ENCODE peak calls at places on chromosomes 7 and 10, in six cellular contexts. One of them, this sample, is unnamed.
A peak's percentile ranks its signal among the peaks of the same experiment; 100 is the strongest.

GRCh38 chr7:56046728-56047445 is 4.4 kb downstream of the PSPH start:
- DNase-seq in fibroblast of mammary gland: peak; percentile 73
- DNase-seq in fibroblast of pulmonary artery: peak; percentile 95
- DNase-seq in A549: peak; percentile 74
- DNase-seq in HFFc6: peak; percentile 91
- DNase-seq in gastrocnemius medialis: no peak
- DNase-seq in this sample: no peak

GRCh38 chr10:44990965-44991364 is 9.8 kb upstream of the ZNF22 start:
- DNase-seq in gastrocnemius medialis: no peak
- DNase-seq in HFFc6: no peak
- DNase-seq in fibroblast of pulmonary artery: no peak
- DNase-seq in fibroblast of mammary gland: no peak
- DNase-seq in A549: no peak
- DNase-seq in this sample: peak; percentile 35

GRCh38 chr7:151827620-151828019 is 49.3 kb downstream of the PRKAG2 start:
- DNase-seq in gastrocnemius medialis: no peak
- DNase-seq in A549: no peak
- DNase-seq in fibroblast of mammary gland: no peak
- DNase-seq in HFFc6: no peak
- DNase-seq in fibroblast of pulmonary artery: no peak
- DNase-seq in this sample: no peak

GRCh38 chr7:155583636-155584035 is 37.3 kb upstream of the CNPY1 start:
- DNase-seq in fibroblast of mammary gland: no peak
- DNase-seq in gastrocnemius medialis: no peak
- DNase-seq in fibroblast of pulmonary artery: no peak
- DNase-seq in A549: no peak
- DNase-seq in HFFc6: no peak
- DNase-seq in this sample: no peak

GRCh38 chr7:157002819-157003421 is 7.5 kb downstream of the MNX1 start:
- DNase-seq in fibroblast of mammary gland: no peak
- DNase-seq in fibroblast of pulmonary artery: no peak
- DNase-seq in gastrocnemius medialis: no peak
- DNase-seq in HFFc6: no peak
- DNase-seq in A549: no peak
- DNase-seq in this sample: no peak

GRCh38 chr10:4947635-4948596 is 15.3 kb upstream of the AKR1C1 start:
- DNase-seq in fibroblast of pulmonary artery: peak; percentile 94
- DNase-seq in HFFc6: peak; percentile 90
- DNase-seq in A549: peak; percentile 92
- DNase-seq in gastrocnemius medialis: peak; percentile 44
- DNase-seq in fibroblast of mammary gland: peak; percentile 99
- DNase-seq in this sample: no peak

GRCh38 chr7:94247970-94248369 is 146.7 kb upstream of the COL1A2 start:
- DNase-seq in A549: no peak
- DNase-seq in gastrocnemius medialis: no peak
- DNase-seq in fibroblast of mammary gland: no peak
- DNase-seq in fibroblast of pulmonary artery: no peak
- DNase-seq in HFFc6: no peak
- DNase-seq in this sample: no peak

GRCh38 chr7:378041-378420 is 88.1 kb downstream of the FOXL3 start:
- DNase-seq in fibroblast of mammary gland: no peak
- DNase-seq in HFFc6: no peak
- DNase-seq in gastrocnemius medialis: no peak
- DNase-seq in A549: no peak
- DNase-seq in fibroblast of pulmonary artery: no peak
- DNase-seq in this sample: no peak

GRCh38 chr10:49407552-49408137 is 11.8 kb upstream of the DRGX start:
- DNase-seq in fibroblast of pulmonary artery: peak; percentile 84
- DNase-seq in fibroblast of mammary gland: peak; percentile 72
- DNase-seq in gastrocnemius medialis: peak; percentile 31
- DNase-seq in HFFc6: peak; percentile 72
- DNase-seq in A549: peak; percentile 62
- DNase-seq in this sample: peak; percentile 68

GRCh38 chr10:49400365-49400764 is 4.5 kb upstream of the DRGX start:
- DNase-seq in A549: no peak
- DNase-seq in fibroblast of pulmonary artery: no peak
- DNase-seq in gastrocnemius medialis: no peak
- DNase-seq in fibroblast of mammary gland: no peak
- DNase-seq in HFFc6: no peak
- DNase-seq in this sample: no peak

GRCh38 chr10:49404321-49404878 is 8.5 kb upstream of the DRGX start:
- DNase-seq in fibroblast of mammary gland: no peak
- DNase-seq in gastrocnemius medialis: no peak
- DNase-seq in fibroblast of pulmonary artery: no peak
- DNase-seq in A549: no peak
- DNase-seq in HFFc6: no peak
- DNase-seq in this sample: no peak

GRCh38 chr10:49398986-49399385 is 3.1 kb upstream of the DRGX start:
- DNase-seq in fibroblast of pulmonary artery: no peak
- DNase-seq in gastrocnemius medialis: no peak
- DNase-seq in A549: no peak
- DNase-seq in fibroblast of mammary gland: no peak
- DNase-seq in HFFc6: no peak
- DNase-seq in this sample: no peak

GRCh38 chr10:49403363-49403762 is 7.5 kb upstream of the DRGX start:
- DNase-seq in gastrocnemius medialis: no peak
- DNase-seq in fibroblast of mammary gland: no peak
- DNase-seq in fibroblast of pulmonary artery: no peak
- DNase-seq in A549: no peak
- DNase-seq in HFFc6: no peak
- DNase-seq in this sample: no peak
- TF ChIP-seq CTCF in gastrocnemius medialis: no peak
- TF ChIP-seq CTCF in fibroblast of mammary gland: no peak
- TF ChIP-seq CTCF in fibroblast of pulmonary artery: no peak
- TF ChIP-seq CTCF in A549: no peak
- TF ChIP-seq CTCF in HFFc6: no peak
- TF ChIP-seq CTCF in this sample: no peak

GRCh38 chr10:31152421-31153133 is 120.9 kb upstream of the ZNF438 start:
- DNase-seq in fibroblast of pulmonary artery: no peak
- DNase-seq in HFFc6: no peak
- DNase-seq in gastrocnemius medialis: no peak
- DNase-seq in A549: no peak
- DNase-seq in fibroblast of mammary gland: no peak
- DNase-seq in this sample: no peak

GRCh38 chr10:31154996-31155395 is 123.3 kb upstream of the ZNF438 start:
- DNase-seq in fibroblast of mammary gland: no peak
- DNase-seq in HFFc6: no peak
- DNase-seq in gastrocnemius medialis: no peak
- DNase-seq in fibroblast of pulmonary artery: no peak
- DNase-seq in A549: no peak
- DNase-seq in this sample: no peak

GRCh38 chr10:31153692-31154091 is 122.0 kb upstream of the ZNF438 start:
- DNase-seq in gastrocnemius medialis: no peak
- DNase-seq in HFFc6: no peak
- DNase-seq in A549: no peak
- DNase-seq in fibroblast of pulmonary artery: no peak
- DNase-seq in fibroblast of mammary gland: no peak
- DNase-seq in this sample: no peak

GRCh38 chr10:31158000-31158658 is 126.5 kb upstream of the ZNF438 start:
- DNase-seq in HFFc6: peak; percentile 31
- DNase-seq in fibroblast of mammary gland: peak; percentile 79
- DNase-seq in fibroblast of pulmonary artery: peak; percentile 61
- DNase-seq in gastrocnemius medialis: no peak
- DNase-seq in A549: no peak
- DNase-seq in this sample: no peak

DNA sequence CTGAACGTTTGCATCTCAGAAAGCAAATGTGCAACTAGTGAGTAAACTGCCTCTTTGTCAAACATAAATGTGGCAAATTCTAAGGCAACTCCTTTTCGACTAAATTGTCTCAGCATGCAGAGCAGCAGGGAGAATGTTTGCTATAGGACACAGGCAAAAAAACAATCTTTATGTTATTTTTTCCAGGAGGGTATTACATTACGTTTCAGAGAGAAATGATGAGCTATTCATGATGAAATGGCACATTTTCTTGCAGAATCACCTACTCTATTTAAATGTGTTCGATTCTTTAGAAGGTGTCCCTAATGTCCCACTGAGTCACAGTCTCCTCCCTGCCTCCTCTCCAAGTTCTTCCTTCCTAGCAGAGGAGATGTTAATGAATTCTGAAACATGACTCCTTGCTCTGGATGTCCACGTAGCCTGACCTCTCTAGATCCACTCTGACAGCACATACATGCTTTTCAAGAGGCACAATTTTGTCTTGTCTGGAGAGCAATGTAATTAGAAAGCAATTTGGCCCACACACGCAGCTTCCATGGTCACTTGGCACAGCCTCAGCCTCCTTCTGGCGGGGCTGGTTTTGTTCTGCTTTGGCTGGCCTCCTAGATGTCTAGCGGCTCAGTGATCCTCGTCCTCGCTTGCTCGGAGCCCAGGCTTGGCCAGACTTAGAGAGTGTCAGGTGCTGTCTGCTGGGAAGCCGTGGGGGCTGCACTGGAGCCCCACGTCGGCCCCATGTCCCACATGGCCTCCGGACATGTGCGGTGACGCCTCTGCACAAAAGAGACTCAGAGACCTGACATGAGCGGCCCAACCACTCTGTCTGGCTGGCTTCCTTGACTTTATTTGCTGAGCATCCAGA is 125.7 kb upstream of the ZNF438 start:
- DNase-seq in HFFc6: peak; percentile 79
- DNase-seq in A549: no peak
- DNase-seq in fibroblast of pulmonary artery: peak; percentile 57
- DNase-seq in fibroblast of mammary gland: peak; percentile 90
- DNase-seq in gastrocnemius medialis: no peak
- DNase-seq in this sample: no peak
- TF ChIP-seq CTCF in HFFc6: no peak
- TF ChIP-seq CTCF in A549: no peak
- TF ChIP-seq CTCF in fibroblast of pulmonary artery: no peak
- TF ChIP-seq CTCF in fibroblast of mammary gland: no peak
- TF ChIP-seq CTCF in gastrocnemius medialis: no peak
- TF ChIP-seq CTCF in this sample: no peak

GRCh38 chr7:137109966-137110930 is 233.3 kb downstream of the PTN start:
- DNase-seq in HFFc6: no peak
- DNase-seq in gastrocnemius medialis: no peak
- DNase-seq in A549: no peak
- DNase-seq in fibroblast of mammary gland: peak; percentile 23
- DNase-seq in fibroblast of pulmonary artery: peak; percentile 61
- DNase-seq in this sample: no peak
- TF ChIP-seq CTCF in HFFc6: peak; percentile 29
- TF ChIP-seq CTCF in gastrocnemius medialis: no peak
- TF ChIP-seq CTCF in A549: no peak
- TF ChIP-seq CTCF in fibroblast of mammary gland: peak; percentile 1
- TF ChIP-seq CTCF in fibroblast of pulmonary artery: no peak
- TF ChIP-seq CTCF in this sample: no peak

GRCh38 chr10:78846770-78847169 is 222.0 kb upstream of the ZMIZ1 start:
- DNase-seq in A549: no peak
- DNase-seq in gastrocnemius medialis: peak; percentile 10
- DNase-seq in fibroblast of mammary gland: no peak
- DNase-seq in fibroblast of pulmonary artery: no peak
- DNase-seq in HFFc6: no peak
- DNase-seq in this sample: no peak

GRCh38 chr10:78847486-78847885 is 221.3 kb upstream of the ZMIZ1 start:
- DNase-seq in A549: no peak
- DNase-seq in HFFc6: no peak
- DNase-seq in fibroblast of pulmonary artery: no peak
- DNase-seq in gastrocnemius medialis: no peak
- DNase-seq in fibroblast of mammary gland: no peak
- DNase-seq in this sample: no peak

GRCh38 chr10:78843495-78843894 is 225.3 kb upstream of the ZMIZ1 start:
- DNase-seq in HFFc6: no peak
- DNase-seq in gastrocnemius medialis: no peak
- DNase-seq in fibroblast of pulmonary artery: no peak
- DNase-seq in A549: no peak
- DNase-seq in fibroblast of mammary gland: no peak
- DNase-seq in this sample: no peak

GRCh38 chr10:78846071-78846470 is 222.7 kb upstream of the ZMIZ1 start:
- DNase-seq in fibroblast of pulmonary artery: no peak
- DNase-seq in fibroblast of mammary gland: no peak
- DNase-seq in HFFc6: no peak
- DNase-seq in A549: no peak
- DNase-seq in gastrocnemius medialis: no peak
- DNase-seq in this sample: no peak

DNA sequence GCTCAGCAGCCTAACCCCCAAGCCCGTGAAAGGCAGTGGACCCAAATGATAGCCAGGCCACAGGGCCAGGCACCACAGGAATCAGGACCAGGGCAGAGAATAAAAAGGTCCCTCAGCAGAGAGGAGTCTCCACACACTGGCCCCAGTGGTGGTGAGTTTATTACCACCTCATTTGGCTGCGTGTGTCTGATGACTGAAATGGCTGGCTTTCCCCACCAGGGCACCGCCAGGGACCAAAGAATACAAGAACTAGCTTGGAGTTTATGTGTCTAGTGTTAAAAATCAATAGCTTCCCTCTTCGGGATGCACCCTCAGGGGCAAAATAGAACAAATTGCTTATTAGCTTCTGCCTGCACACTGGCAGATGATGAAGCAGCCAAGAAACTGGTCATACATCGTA is 223.8 kb upstream of the ZMIZ1 start:
- DNase-seq in A549: no peak
- DNase-seq in fibroblast of mammary gland: no peak
- DNase-seq in fibroblast of pulmonary artery: no peak
- DNase-seq in HFFc6: no peak
- DNase-seq in gastrocnemius medialis: no peak
- DNase-seq in this sample: no peak
- TF ChIP-seq CTCF in A549: no peak
- TF ChIP-seq CTCF in fibroblast of mammary gland: no peak
- TF ChIP-seq CTCF in fibroblast of pulmonary artery: no peak
- TF ChIP-seq CTCF in HFFc6: peak; percentile 35
- TF ChIP-seq CTCF in gastrocnemius medialis: no peak
- TF ChIP-seq CTCF in this sample: no peak

This sample was measured in mesothelial cell of epicardium.